ENCODE peak calls at places on chromosome 19, in six cellular contexts. P, Z, N, T, G and A are unnamed samples.

GRCh38 chr19:34999498-35000337 is at the start of gene GRAMD1A:
- DNase-seq in P (peak; percentile 96), Z (peak; percentile 90), N (peak; percentile 80), T (peak; percentile 87), G (peak; percentile 90), A (peak; percentile 89)

GRCh38 chr19:45066921-45067661 is 9.2 kb downstream of the ZNF296 start:
- DNase-seq in P (no peak), Z (no peak), N (no peak), T (no peak), G (no peak), A (no peak)

GRCh38 chr19:42762782-42763181 is 2.7 kb downstream of the PSG8 start:
- DNase-seq in P (no peak), Z (peak; percentile 25), N (no peak), T (peak; percentile 58), G (no peak), A (no peak)

GRCh38 chr19:5655412-5655811 is 24.9 kb downstream of the MICOS13 start:
- DNase-seq in P (no peak), Z (no peak), N (no peak), T (no peak), G (no peak), A (no peak)

GRCh38 chr19:11096210-11096841 is 7.1 kb downstream of the LDLR start:
- DNase-seq in P (no peak), Z (peak; percentile 75), N (no peak), T (peak; percentile 52), G (no peak), A (no peak)

GRCh38 chr19:4660181-4660791 is 9.9 kb downstream of the MYDGF start:
- DNase-seq in P (no peak), Z (peak; percentile 24), N (no peak), T (peak; percentile 22), G (peak; percentile 77), A (peak; percentile 67)

GRCh38 chr19:19488875-19489690 is 26.3 kb downstream of the TSSK6 start:
- DNase-seq in P (peak; percentile 98), Z (peak; percentile 94), N (peak; percentile 84), T (peak; percentile 96), G (peak; percentile 87), A (peak; percentile 87)

GRCh38 chr19:57566396-57567256 is 7.0 kb upstream of the ZNF550 start:
- DNase-seq in P (peak; percentile 19), Z (peak; percentile 13), N (no peak), T (no peak), G (no peak), A (no peak)

GRCh38 chr19:18437481-18438330 is at the start of gene ISYNA1:
- DNase-seq in P (peak; percentile 84), Z (peak; percentile 49), N (no peak), T (peak; percentile 59), G (no peak), A (no peak)

GRCh38 chr19:50722248-50723013 is 733 bp upstream of the CLEC11A start:
- DNase-seq in P (peak; percentile 90), Z (peak; percentile 37), N (no peak), T (peak; percentile 39), G (no peak), A (no peak)

GRCh38 chr19:7729831-7730285 is 2.1 kb downstream of the CLEC4G start:
- DNase-seq in P (no peak), Z (no peak), N (no peak), T (no peak), G (no peak), A (peak; percentile 80)

GRCh38 chr19:39333507-39333906 is 2.3 kb downstream of the GMFG start:
- DNase-seq in P (no peak), Z (no peak), N (no peak), T (no peak), G (no peak), A (no peak)

GRCh38 chr19:6751189-6751588 is 11.7 kb downstream of the TRIP10 start:
- DNase-seq in P (no peak), Z (no peak), N (no peak), T (no peak), G (no peak), A (no peak)